ENCODE peak calls at places on chromosomes 7 and 10, in seven cellular contexts. T is CD8-positive, alpha-beta memory T cell; X is CD4-positive, alpha-beta memory T cell; V is lung; A is right cardiac atrium; F is Panc1; K is tibial nerve. P is an unnamed sample. For H3K4me1, the result is how much of the 10 kb centered on the place peaks cover.

GRCh38 chr7:115289966-115290365 is 368.1 kb downstream of the MDFIC start:
- DNase-seq in T (no peak), X (no peak), F (no peak), K (no peak), A (no peak), V (no peak), P (no peak)

GRCh38 chr7:117402109-117402508 is 25.2 kb downstream of the ASZ1 start:
- DNase-seq in V (no peak), A (no peak), T (no peak), F (no peak), K (no peak), X (no peak), P (no peak)

GRCh38 chr7:80362677-80363076 is 149.2 kb downstream of the GNAT3 start:
- DNase-seq in T (no peak), F (no peak), X (no peak), K (no peak), V (no peak), A (no peak), P (no peak)

GRCh38 chr7:158751743-158752142 is 47.1 kb upstream of the NCAPG2 start:
- DNase-seq in K (no peak), X (no peak), A (no peak), T (no peak), F (no peak), V (no peak), P (no peak)

GRCh38 chr7:66157060-66157459 is 42.4 kb downstream of the CRCP start:
- DNase-seq in X (no peak), K (no peak), A (no peak), F (no peak), T (no peak), V (no peak), P (no peak)

GRCh38 chr10:44978570-44979280 is at the start of gene DEPP1:
- DNase-seq in F (peak), A (peak), V (peak), X (no peak), T (no peak), K (peak), P (peak)

GRCh38 chr10:11831520-11831951 is 8.4 kb downstream of the PROSER2 start:
- DNase-seq in V (no peak), X (no peak), A (no peak), K (no peak), F (no peak), T (no peak), P (no peak)

GRCh38 chr7:121485457-121486243 is 89.5 kb upstream of the FAM3C start:
- DNase-seq in T (no peak), A (peak), F (no peak), K (no peak), V (no peak), X (no peak), P (no peak)

GRCh38 chr7:44760034-44760580 is 11.5 kb downstream of the ZMIZ2 start:
- DNase-seq in A (peak), T (no peak), X (no peak), F (no peak), K (no peak), V (no peak), P (no peak)

GRCh38 chr7:84085147-84085546 is 109.4 kb downstream of the SEMA3A start:
- DNase-seq in T (no peak), X (no peak), V (no peak), K (no peak), A (no peak), F (no peak), P (no peak)

GRCh38 chr7:40697653-40698052 is 562.8 kb downstream of the SUGCT start:
- DNase-seq in X (no peak), V (no peak), K (no peak), T (no peak), F (no peak), A (no peak), P (no peak)

GRCh38 chr7:159068893-159069448 is 75.7 kb downstream of the VIPR2 start:
- DNase-seq in A (peak), T (no peak), K (no peak), X (no peak), F (no peak), V (no peak), P (no peak)

GRCh38 chr10:44589931-44590330 is 205.0 kb upstream of the CXCL12 start:
- DNase-seq in T (no peak), K (no peak), X (no peak), A (no peak), F (no peak), V (no peak), P (no peak)

GRCh38 chr7:25117226-25118047 is 7.6 kb downstream of the CYCS start:
- DNase-seq in F (no peak), T (no peak), A (no peak), X (no peak), K (no peak), V (no peak), P (no peak)

GRCh38 chr7:158282461-158283001 is 305.1 kb downstream of the PTPRN2 start:
- DNase-seq in T (no peak), V (no peak), A (no peak), X (no peak), K (no peak), F (no peak), P (no peak)

GRCh38 chr7:108522780-108523179 is 3.2 kb downstream of the PNPLA8 start:
- DNase-seq in F (no peak), T (no peak), V (no peak), X (no peak), K (no peak), A (no peak), P (no peak)

GRCh38 chr7:1193593-1194424 is 33.8 kb upstream of the ZFAND2A start:
- DNase-seq in F (no peak), V (no peak), X (no peak), A (peak), T (peak), K (no peak), P (no peak)

GRCh38 chr7:75914655-75915415 is at the start of gene POR:
- DNase-seq in T (peak), K (peak), A (peak), X (peak), F (peak), V (peak), P (peak)

GRCh38 chr7:100544949-100545635 is 6.1 kb downstream of the AGFG2 start:
- DNase-seq in A (no peak), X (no peak), T (no peak), F (no peak), K (no peak), V (no peak), P (no peak)

GRCh38 chr7:159166530-159166929 is 21.9 kb upstream of the VIPR2 start:
- DNase-seq in A (no peak), X (no peak), T (no peak), V (no peak), F (no peak), K (no peak), P (no peak)

GRCh38 chr10:50561266-50561665 is 62.5 kb downstream of the SGMS1 start:
- DNase-seq in X (no peak), A (no peak), F (no peak), K (peak), V (no peak), T (no peak), P (no peak)

GRCh38 chr10:37304036-37304435 is 178.6 kb downstream of the ANKRD30A start:
- DNase-seq in V (no peak), X (no peak), F (no peak), K (no peak), T (no peak), A (no peak), P (no peak)

GRCh38 chr7:106196460-106197021 is 84.4 kb upstream of the SYPL1 start:
- DNase-seq in A (no peak), K (no peak), F (peak), V (no peak), T (no peak), X (no peak), P (no peak)

GRCh38 chr10:37436361-37436760 is 311.0 kb downstream of the ANKRD30A start:
- DNase-seq in T (no peak), V (no peak), K (no peak), X (no peak), A (no peak), F (no peak), P (no peak)

GRCh38 chr10:17730667-17731066 is 21.3 kb upstream of the TMEM236 start:
- DNase-seq in V (no peak), F (no peak), A (peak), T (no peak), K (no peak), X (no peak), P (no peak)

GRCh38 chr7:47600199-47601118 is 18.5 kb upstream of the TNS3 start:
- DNase-seq in T (no peak), A (peak), X (no peak), V (no peak), K (no peak), F (no peak), P (no peak)

GRCh38 chr10:61998937-61999336 is 97.4 kb downstream of the ARID5B start:
- DNase-seq in X (no peak), K (no peak), A (no peak), T (no peak), V (no peak), F (no peak), P (no peak)
- H3K4me3 ChIP-seq in X (no peak), K (no peak), A (no peak), T (no peak), V (no peak), F (no peak), P (no peak)

GRCh38 chr7:128726031-128726430 is 13.1 kb upstream of the CALU start:
- DNase-seq in V (no peak), X (no peak), A (no peak), K (no peak), F (no peak), T (no peak), P (no peak)

GRCh38 chr7:128724743-128725142 is 14.4 kb upstream of the CALU start:
- DNase-seq in K (no peak), X (no peak), T (no peak), V (no peak), A (no peak), F (no peak), P (no peak)

GRCh38 chr7:128718967-128719642 is 20.1 kb upstream of the CALU start:
- DNase-seq in V (no peak), F (no peak), A (no peak), T (no peak), X (no peak), K (no peak), P (no peak)

GRCh38 chr7:128725524-128725923 is 13.6 kb upstream of the CALU start:
- DNase-seq in A (no peak), F (no peak), V (no peak), X (no peak), K (no peak), T (no peak), P (no peak)

DNA sequence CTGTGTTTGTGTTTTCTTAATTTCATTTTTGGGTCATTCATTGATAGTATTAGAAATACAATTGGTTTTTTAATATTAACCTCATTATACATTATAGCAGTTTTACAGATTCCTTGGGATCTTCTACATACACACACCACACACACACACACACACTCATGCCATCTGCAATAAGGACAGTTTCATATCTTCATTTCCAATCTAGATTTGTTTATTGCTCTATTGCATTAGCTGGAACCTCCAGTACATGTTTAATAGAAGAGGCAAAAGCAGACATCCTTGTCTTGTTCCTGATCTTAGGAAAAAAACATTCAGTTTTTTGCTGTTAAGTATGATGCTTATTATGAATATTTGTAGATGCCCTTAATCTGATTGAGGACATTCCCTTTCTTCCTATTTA is 17.8 kb upstream of the CALU start:
- DNase-seq in X (no peak), V (no peak), F (no peak), A (no peak), T (no peak), K (no peak), P (no peak)
- H3K27ac ChIP-seq in X (no peak), V (no peak), F (no peak), A (no peak), T (no peak), K (no peak), P (no peak)

DNA sequence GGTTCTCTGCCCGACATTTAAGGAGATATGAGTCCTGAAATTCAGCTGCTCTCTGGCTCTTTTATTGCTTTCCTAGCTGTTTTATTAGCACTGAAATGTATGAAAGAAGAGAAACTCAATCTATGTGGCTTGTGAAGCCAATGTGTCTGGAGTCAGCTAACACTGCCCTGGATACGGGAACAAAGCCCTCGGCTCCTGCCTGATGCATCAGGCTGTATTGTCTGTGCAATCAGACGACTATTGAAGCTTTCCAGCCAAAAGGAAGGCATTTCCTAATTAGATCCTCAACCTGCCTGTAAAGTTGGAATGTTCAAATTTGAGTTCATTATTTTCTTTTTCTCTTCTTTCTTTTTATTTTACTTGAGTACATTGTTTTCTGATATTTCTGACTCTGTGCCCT is 22.0 kb upstream of the TM9SF3 start:
- DNase-seq in X (no peak), K (no peak), T (no peak), A (no peak), V (no peak), F (no peak), P (no peak)
- H3K4me1 ChIP-seq in X (under half), K (under half), T (under half), A (under half), V (under half), F (under half), P (under half)

DNA sequence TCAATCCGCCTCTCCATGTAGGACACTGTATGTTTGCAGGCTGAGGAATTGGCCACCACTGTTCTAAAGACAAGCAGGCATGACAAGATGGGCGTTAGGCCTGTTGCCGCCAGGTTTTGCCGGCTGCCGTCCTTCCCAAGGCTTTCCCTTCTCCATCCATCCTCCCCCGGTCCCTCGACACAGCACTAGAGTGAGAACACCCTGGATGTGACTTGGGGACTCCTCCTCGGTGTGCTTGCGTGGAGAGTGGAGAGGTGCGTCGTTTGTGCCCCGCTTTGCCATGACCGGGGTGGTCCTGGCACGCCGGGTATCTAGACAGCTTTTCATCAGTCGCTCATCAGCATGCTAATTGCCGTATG is 206.7 kb upstream of the SH2B2 start:
- DNase-seq in A (no peak), T (no peak), V (no peak), K (no peak), F (no peak), X (no peak), P (no peak)
- H3K4me3 ChIP-seq in A (no peak), T (no peak), V (no peak), K (no peak), F (no peak), X (no peak), P (no peak)